ENCODE peak calls at places on chromosomes 2 and 18, in four cellular contexts. M, K, C and G are unnamed samples.

GRCh38 chr2:86274918-86275275 is 62.5 kb downstream of the REEP1 start:
- DNase-seq in M (no peak), C (no peak), K (no peak), G (no peak)

GRCh38 chr2:224410946-224411561 is 9.1 kb upstream of the FAM124B start:
- DNase-seq in M (no peak), C (no peak), K (peak; percentile 45), G (no peak)

GRCh38 chr2:109457366-109457765 is 156.4 kb downstream of the SEPTIN10 start:
- DNase-seq in C (no peak), M (no peak), K (no peak), G (no peak)

GRCh38 chr2:170716851-170717598 is 1.9 kb downstream of the SP5 start:
- DNase-seq in C (no peak), K (no peak), M (peak; percentile 32), G (no peak)

GRCh38 chr2:27737676-27738348 is 33.7 kb upstream of the MRPL33 start:
- DNase-seq in K (peak; percentile 74), C (peak; percentile 7), M (no peak), G (no peak)

GRCh38 chr18:43870626-43871025 is 593.3 kb upstream of the SYT4 start:
- DNase-seq in M (no peak), K (no peak), C (no peak), G (no peak)

GRCh38 chr2:233663911-233664310 is 7.8 kb upstream of the UGT1A9 start:
- DNase-seq in M (no peak), K (no peak), C (no peak), G (no peak)

GRCh38 chr2:137700681-137701080 is 263.6 kb upstream of the HNMT start:
- DNase-seq in M (no peak), K (no peak), C (no peak), G (no peak)

GRCh38 chr2:45072064-45072861 is 63.0 kb upstream of the SIX2 start:
- DNase-seq in C (no peak), M (no peak), K (no peak), G (no peak)

GRCh38 chr18:3715223-3716080 is 265.5 kb downstream of the TGIF1 start:
- DNase-seq in K (no peak), M (no peak), C (no peak), G (no peak)

GRCh38 chr2:24828641-24829040 is 35.4 kb downstream of the CENPO start:
- DNase-seq in M (no peak), C (no peak), K (no peak), G (no peak)

GRCh38 chr18:32093523-32093922 is 1.8 kb downstream of the RNF138 start:
- DNase-seq in K (no peak), C (no peak), M (no peak), G (no peak)

GRCh38 chr2:46313063-46313462 is 15.9 kb downstream of the EPAS1 start:
- DNase-seq in M (no peak), K (no peak), C (no peak), G (no peak)

GRCh38 chr2:15939854-15940660 is at the start of gene MYCN:
- DNase-seq in C (no peak), M (peak; percentile 60), K (peak; percentile 76), G (no peak)

GRCh38 chr18:36265035-36265434 is 32.5 kb upstream of the FHOD3 start:
- DNase-seq in M (no peak), K (no peak), C (no peak), G (no peak)

GRCh38 chr2:102796337-102796736 is 34.5 kb downstream of the TMEM182 start:
- DNase-seq in K (no peak), C (no peak), M (no peak), G (no peak)

GRCh38 chr2:209499071-209499470 is 75.2 kb downstream of the MAP2 start:
- DNase-seq in M (no peak), C (peak; percentile 11), K (peak; percentile 2), G (no peak)

GRCh38 chr2:203330434-203330833 is 2.2 kb downstream of the ABI2 start:
- DNase-seq in M (no peak), C (no peak), K (peak; percentile 19), G (no peak)

GRCh38 chr18:45590060-45590537 is 25.2 kb upstream of the SLC14A2 start:
- DNase-seq in C (no peak), M (peak; percentile 56), K (no peak), G (no peak)

GRCh38 chr2:196759378-196759706 is 40.1 kb downstream of the GTF3C3 start:
- DNase-seq in C (peak; percentile 15), M (no peak), K (no peak), G (no peak)

GRCh38 chr2:232479341-232480200 is 8.1 kb downstream of the ECEL1 start:
- DNase-seq in K (no peak), C (no peak), M (no peak), G (no peak)

GRCh38 chr2:128032092-128032491 is 4.2 kb upstream of the SAP130 start:
- DNase-seq in M (no peak), K (peak; percentile 66), C (no peak), G (no peak)

GRCh38 chr18:48073231-48073930 is 142.9 kb upstream of the SMAD2 start:
- DNase-seq in M (no peak), K (peak; percentile 70), C (no peak), G (no peak)

GRCh38 chr2:127090281-127091128 is 16.4 kb downstream of the BIN1 start:
- DNase-seq in K (no peak), C (no peak), M (no peak), G (no peak)

GRCh38 chr2:28400434-28400833 is 7.8 kb downstream of the FOSL2 start:
- DNase-seq in C (no peak), K (no peak), M (no peak), G (no peak)

GRCh38 chr2:98704499-98705332 is 26.2 kb downstream of the MGAT4A start:
- DNase-seq in C (no peak), K (no peak), M (no peak), G (no peak)

GRCh38 chr18:44798433-44799048 is 117.9 kb downstream of the SETBP1 start:
- DNase-seq in K (no peak), M (no peak), C (no peak), G (no peak)

GRCh38 chr2:183579686-183580085 is 455.4 kb downstream of the NUP35 start:
- DNase-seq in M (no peak), C (no peak), K (no peak), G (no peak)

GRCh38 chr18:80218341-80219227 is 28.7 kb downstream of the PARD6G start:
- DNase-seq in C (no peak), K (no peak), M (no peak), G (no peak)

GRCh38 chr2:66481100-66481549 is 46.2 kb downstream of the MEIS1 start:
- DNase-seq in C (peak; percentile 26), M (no peak), K (no peak), G (no peak)

GRCh38 chr2:179251865-179252264 is 12.8 kb downstream of the SESTD1 start:
- DNase-seq in K (no peak), M (no peak), C (no peak), G (no peak)

GRCh38 chr2:3628800-3629199 is 29.2 kb upstream of the ALLC start:
- DNase-seq in K (peak; percentile 10), C (no peak), M (no peak), G (no peak)

GRCh38 chr2:149329068-149329467 is 1.3 kb upstream of the LYPD6 start:
- DNase-seq in C (no peak), M (no peak), K (no peak), G (no peak)

GRCh38 chr2:232476791-232477190 is 10.8 kb downstream of the ECEL1 start:
- DNase-seq in C (no peak), K (no peak), M (no peak), G (no peak)

GRCh38 chr2:206250041-206250897 is 24.2 kb upstream of the ZDBF2 start:
- DNase-seq in K (no peak), M (no peak), C (no peak), G (no peak)

DNA sequence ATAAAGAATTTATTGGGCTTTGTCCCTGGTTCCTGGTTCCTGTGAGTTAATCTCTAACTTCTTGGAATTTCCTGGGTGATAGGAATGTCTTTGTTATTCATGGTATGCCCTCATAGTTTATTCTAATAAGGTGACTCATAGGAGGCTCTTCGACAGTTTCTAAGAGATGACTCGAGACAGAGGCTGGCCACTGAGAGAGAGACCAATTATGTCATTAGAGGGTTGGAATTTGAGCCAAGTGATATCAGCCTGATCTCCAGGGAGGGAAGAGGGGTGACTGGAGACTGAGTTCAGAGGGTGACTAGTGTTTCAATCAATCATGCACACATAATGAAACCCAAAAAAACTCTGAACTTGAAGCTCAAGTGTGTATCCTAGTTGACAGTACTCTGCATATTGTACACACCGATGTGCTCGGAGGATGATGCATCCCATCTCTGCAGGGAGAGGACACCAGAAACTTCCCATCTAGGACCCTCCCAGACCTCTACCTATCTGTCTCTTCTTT is 185.7 kb downstream of the MTCL1 start:
- DNase-seq in K (peak; percentile 97), M (no peak), C (peak; percentile 82), G (no peak)
- H3K4me3 ChIP-seq in K (no peak overlapping the region), M (no peak overlapping the region), C (no peak overlapping the region), G (no peak overlapping the region)

GRCh38 chr18:68847219-68847860 is 49.5 kb downstream of the CCDC102B start:
- DNase-seq in C (peak; percentile 11), K (no peak), M (no peak), G (no peak)
- TF ChIP-seq CTCF in C (peak; percentile 70), K (peak; percentile 87), M (no peak), G (peak; percentile 47)

DNA sequence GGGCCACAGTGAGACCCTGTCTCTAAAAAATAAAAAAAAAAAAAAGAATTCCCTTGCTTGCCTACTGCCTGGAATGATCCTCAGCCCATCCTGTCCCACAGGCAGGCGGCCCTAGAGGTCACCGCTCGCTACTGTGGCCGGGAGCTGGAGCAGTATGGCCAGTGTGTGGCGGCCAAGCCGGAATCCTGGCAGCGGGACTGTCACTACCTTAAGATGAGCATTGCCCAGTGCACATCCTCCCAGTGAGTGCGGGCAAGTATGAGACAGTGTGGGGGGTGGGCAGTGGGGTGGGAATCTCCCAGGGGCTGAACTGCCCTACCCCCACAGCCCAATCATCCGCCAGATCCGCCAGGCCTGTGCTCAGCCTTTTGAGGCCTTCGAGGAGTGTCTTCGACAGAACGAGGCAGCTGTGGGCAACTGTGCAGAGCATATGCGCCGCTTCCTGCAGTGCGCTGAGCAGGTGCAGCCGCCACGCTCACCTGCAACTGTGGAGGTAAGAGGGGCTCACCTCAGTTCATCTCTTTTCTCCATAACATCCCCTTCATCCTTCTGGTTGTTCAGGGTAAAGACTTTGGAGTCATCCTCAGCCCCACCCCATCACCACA is 1.6 kb downstream of the CHCHD5 start:
- DNase-seq in C (no peak), M (no peak), K (no peak), G (no peak)
- H3K4me3 ChIP-seq in C (no peak overlapping the region), M (no peak overlapping the region), K (no peak overlapping the region), G (no peak overlapping the region)

GRCh38 chr2:176002684-176003225 is 688 bp upstream of the LNPK start:
- DNase-seq in M (no peak), C (no peak), K (peak; percentile 14), G (no peak)

GRCh38 chr2:175999283-175999819 is 2.7 kb downstream of the LNPK start:
- DNase-seq in M (no peak), K (no peak), C (no peak), G (no peak)

GRCh38 chr2:176003958-176004357 is 1.9 kb upstream of the LNPK start:
- DNase-seq in C (no peak), K (no peak), M (no peak), G (no peak)

GRCh38 chr2:176001281-176001902 is 675 bp downstream of the LNPK start:
- DNase-seq in K (peak; percentile 67), C (no peak), M (no peak), G (no peak)

GRCh38 chr2:176001903-176002683 is at the start of gene LNPK:
- DNase-seq in M (peak; percentile 92), C (peak; percentile 48), K (peak; percentile 89), G (peak; percentile 73)
- TF ChIP-seq CTCF in M (no peak), C (no peak), K (no peak), G (no peak)

GRCh38 chr2:160334028-160334729 is 134.1 kb upstream of the ITGB6 start:
- DNase-seq in K (no peak), M (no peak), C (no peak), G (no peak)
- H3K4me3 ChIP-seq in K (no peak overlapping the region), M (no peak overlapping the region), C (no peak overlapping the region), G (no peak overlapping the region)